ENCODE peak calls at places on chromosomes 13 and 19, in nine cellular contexts. Q is endothelial cell; D is cardiac fibroblast; M is foreskin fibroblast; U is CD8-positive, alpha-beta T cell; L is HL-60; H is nephron progenitor cell; I is mammary epithelial cell; V is lower leg skin. F is an unnamed sample.

GRCh38 chr13:114068723-114069322 is 63.6 kb downstream of the RASA3 start:
- DNase-seq in M (peak; percentile 78), L (peak; percentile 62), Q (no peak), V (no peak), I (no peak), H (peak; percentile 11), U (no peak), D (peak; percentile 86), F (no peak)

GRCh38 chr13:94656766-94657165 is 55.1 kb downstream of the GPR180 start:
- DNase-seq in Q (no peak), I (peak; percentile 82), U (no peak), V (no peak), L (no peak), M (peak; percentile 93), H (no peak), D (peak; percentile 92), F (peak; percentile 17)

GRCh38 chr19:1169921-1170885 is 3.9 kb downstream of the SBNO2 start:
- DNase-seq in V (no peak), U (no peak), I (peak; percentile 79), L (no peak), M (no peak), Q (no peak), D (no peak), H (no peak), F (no peak)

GRCh38 chr13:110402301-110403069 is 95.4 kb downstream of the COL4A2 start:
- DNase-seq in V (no peak), H (no peak), I (no peak), L (no peak), M (no peak), U (no peak), Q (no peak), D (no peak), F (no peak)

GRCh38 chr19:991174-991931 is 7.2 kb downstream of the WDR18 start:
- DNase-seq in I (no peak), M (peak; percentile 36), D (peak; percentile 58), V (no peak), U (peak; percentile 28), L (peak; percentile 54), Q (peak; percentile 60), H (peak; percentile 69), F (peak; percentile 63)

GRCh38 chr13:20991741-20992520 is 69.5 kb downstream of the LATS2 start:
- DNase-seq in Q (no peak), U (no peak), H (no peak), L (no peak), M (no peak), V (peak; percentile 57), I (no peak), D (no peak), F (no peak)

GRCh38 chr13:108226184-108226583 is 8.0 kb downstream of the ABHD13 start:
- DNase-seq in D (no peak), V (no peak), Q (no peak), H (no peak), L (no peak), M (no peak), I (no peak), U (no peak), F (no peak)

GRCh38 chr19:55344444-55344843 is 4.8 kb downstream of the KMT5C start:
- DNase-seq in I (peak; percentile 81), H (no peak), M (no peak), D (no peak), U (no peak), L (no peak), Q (no peak), V (no peak), F (no peak)

GRCh38 chr13:44058067-44058466 is 178.4 kb downstream of the LACC1 start:
- DNase-seq in H (no peak), V (no peak), L (no peak), Q (no peak), I (no peak), D (no peak), M (no peak), U (no peak), F (no peak)

GRCh38 chr13:102914629-102914935 is 68.8 kb downstream of the ERCC5 start:
- DNase-seq in I (no peak), H (no peak), M (no peak), D (no peak), V (no peak), Q (no peak), U (no peak), L (no peak), F (no peak)

GRCh38 chr19:6528544-6529121 is 2.2 kb upstream of the TNFSF9 start:
- DNase-seq in Q (no peak), H (no peak), U (no peak), D (peak; percentile 16), I (no peak), M (no peak), L (peak; percentile 86), V (peak; percentile 91), F (peak; percentile 56)

DNA sequence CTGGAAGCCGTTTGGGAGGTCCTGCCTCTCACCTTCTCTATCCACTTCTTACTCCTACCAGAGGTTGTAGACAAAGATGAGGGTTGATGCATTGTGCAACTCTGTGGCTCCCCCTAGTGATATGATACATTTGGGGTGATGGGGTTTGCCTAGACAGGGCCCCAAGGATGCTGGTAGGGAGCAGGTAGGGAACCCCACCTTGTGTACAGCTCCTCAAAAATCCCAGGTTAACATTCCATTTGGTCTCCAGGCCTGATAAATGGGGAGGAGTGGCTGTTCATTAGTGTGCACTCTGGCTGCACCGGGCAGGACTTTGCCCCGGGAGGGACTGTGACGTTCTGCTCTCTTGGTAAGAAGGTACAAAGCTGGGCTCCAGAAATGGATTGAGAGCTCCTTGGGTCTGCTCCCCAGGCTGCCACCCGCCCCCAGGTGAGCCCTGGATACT is 19.2 kb downstream of the SIGLEC8 start:
- DNase-seq in V (peak; percentile 58), L (peak; percentile 56), H (no peak), D (peak; percentile 3), I (peak; percentile 18), M (no peak), Q (no peak), U (peak; percentile 13), F (no peak)
- TF ChIP-seq CTCF in V (no peak), L (peak; percentile 31), H (no peak), D (peak; percentile 36), I (no peak), M (peak; percentile 22), Q (no peak), U (peak; percentile 40), F (peak; percentile 80)

GRCh38 chr19:10271543-10272086 is 695 bp downstream of the ICAM1 start:
- DNase-seq in M (no peak), V (peak; percentile 87), D (peak; percentile 66), I (no peak), U (no peak), Q (no peak), L (peak; percentile 29), H (no peak), F (peak; percentile 71)

GRCh38 chr19:10268077-10268476 is 2.8 kb upstream of the ICAM1 start:
- DNase-seq in H (no peak), Q (peak; percentile 44), L (no peak), V (no peak), D (no peak), M (no peak), I (no peak), U (no peak), F (no peak)

GRCh38 chr19:10270180-10270615 is 722 bp upstream of the ICAM1 start:
- DNase-seq in V (peak; percentile 95), U (peak; percentile 53), D (peak; percentile 55), I (no peak), L (peak; percentile 92), M (no peak), H (peak; percentile 20), Q (no peak), F (peak; percentile 79)

GRCh38 chr19:10270616-10271394 is at the start of gene ICAM1:
- DNase-seq in D (peak; percentile 90), M (peak; percentile 71), H (peak; percentile 61), L (peak; percentile 68), Q (peak; percentile 77), U (peak; percentile 60), I (peak; percentile 33), V (peak; percentile 98), F (peak; percentile 87)

GRCh38 chr19:10269333-10270179 is 1.4 kb upstream of the ICAM1 start:
- DNase-seq in L (peak; percentile 84), I (peak; percentile 54), D (peak; percentile 82), V (peak; percentile 98), U (peak; percentile 82), M (no peak), H (peak; percentile 89), Q (peak; percentile 95), F (peak; percentile 82)
- TF ChIP-seq CTCF in L (peak; percentile 84), I (peak; percentile 80), D (peak; percentile 98), V (no peak), U (peak; percentile 92), M (peak; percentile 95), H (peak; percentile 93), Q (peak; percentile 86), F (peak; percentile 98)

GRCh38 chr13:57862879-57863278 is 231.3 kb downstream of the PCDH17 start:
- DNase-seq in M (no peak), H (no peak), I (no peak), U (no peak), D (no peak), Q (no peak), V (no peak), L (no peak), F (no peak)

GRCh38 chr13:57858376-57858775 is 226.8 kb downstream of the PCDH17 start:
- DNase-seq in I (no peak), H (no peak), V (no peak), M (no peak), D (no peak), Q (no peak), U (no peak), L (peak; percentile 58), F (no peak)

DNA sequence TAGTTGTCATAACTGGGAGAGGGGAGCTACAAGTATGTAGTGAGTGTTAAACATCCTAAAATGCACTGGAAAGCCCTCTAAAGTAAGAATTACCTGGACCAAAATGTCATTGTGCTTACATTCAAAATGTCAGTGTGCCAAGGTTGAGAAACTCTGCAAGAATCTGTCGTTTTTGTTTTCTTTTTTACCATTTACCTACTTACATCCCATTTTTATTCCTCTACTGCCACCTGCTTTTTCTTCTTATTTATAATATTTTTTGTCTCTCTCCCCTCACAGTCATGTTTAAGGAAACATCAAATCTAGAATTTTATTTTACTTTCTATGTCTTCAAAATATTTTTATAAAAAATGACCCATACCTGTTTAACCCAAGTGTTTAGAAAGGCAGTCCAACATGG is 226.4 kb downstream of the PCDH17 start:
- DNase-seq in H (no peak), I (no peak), Q (no peak), V (no peak), D (peak; percentile 18), L (no peak), U (no peak), M (no peak), F (no peak)
- TF ChIP-seq CTCF in H (no peak), I (no peak), Q (no peak), V (no peak), D (no peak), L (no peak), U (no peak), M (no peak), F (no peak)

GRCh38 chr19:53195265-53195879 is 2.2 kb upstream of the ZNF665 start:
- DNase-seq in I (peak; percentile 74), H (peak; percentile 72), Q (peak; percentile 77), V (peak; percentile 95), M (peak; percentile 77), L (peak; percentile 78), D (peak; percentile 89), U (peak; percentile 63), F (peak; percentile 66)
- TF ChIP-seq CTCF in I (peak; percentile 87), H (peak; percentile 87), Q (peak; percentile 83), V (no peak), M (peak; percentile 81), L (peak; percentile 88), D (peak; percentile 93), U (peak; percentile 90), F (peak; percentile 90)